ENCODE peak calls at places on chromosome 17, in five cellular contexts. B, W, J, Z and R are unnamed samples.

GRCh38 chr17:82291582-82292250 is 18.2 kb upstream of the CSNK1D start:
- DNase-seq in B (no peak), W (no peak), J (no peak), Z (no peak), R (no peak)

GRCh38 chr17:726331-726919 is 6.0 kb upstream of the TLCD3A start:
- DNase-seq in B (peak), W (no peak), J (no peak), Z (no peak), R (no peak)

GRCh38 chr17:64682261-64683181 is 20.4 kb upstream of the SMURF2 start:
- DNase-seq in B (no peak), W (no peak), J (no peak), Z (peak), R (no peak)

GRCh38 chr17:57308543-57309186 is 52.3 kb downstream of the MSI2 start:
- DNase-seq in B (no peak), W (no peak), J (no peak), Z (no peak), R (no peak)

GRCh38 chr17:81298325-81298990 is 3.4 kb upstream of the SLC38A10 start:
- DNase-seq in B (no peak), W (no peak), J (no peak), Z (no peak), R (no peak)

GRCh38 chr17:48586355-48586924 is 3.6 kb downstream of the HOXB3 start:
- DNase-seq in B (no peak), W (no peak), J (peak), Z (no peak), R (no peak)

GRCh38 chr17:81440511-81441244 is 45.4 kb downstream of the BAHCC1 start:
- DNase-seq in B (peak), W (peak), J (peak), Z (no peak), R (no peak)

GRCh38 chr17:43998552-43998951 is 5.9 kb upstream of the NAGS start:
- DNase-seq in B (no peak), W (no peak), J (no peak), Z (no peak), R (no peak)

GRCh38 chr17:83142619-83143018 is 63.2 kb downstream of the METRNL start:
- DNase-seq in B (no peak), W (no peak), J (no peak), Z (no peak), R (no peak)

GRCh38 chr17:78214016-78214705 is at the start of gene BIRC5:
- DNase-seq in B (peak), W (peak), J (peak), Z (peak), R (peak)

GRCh38 chr17:19418312-19418992 is 7.4 kb downstream of the RNF112 start:
- DNase-seq in B (no peak), W (no peak), J (no peak), Z (peak), R (no peak)

GRCh38 chr17:12859520-12859919 is 70.2 kb downstream of the ARHGAP44 start:
- DNase-seq in B (no peak), W (no peak), J (no peak), Z (peak), R (no peak)

GRCh38 chr17:41959336-41960095 is 7.1 kb upstream of the CNP start:
- DNase-seq in B (peak), W (peak), J (no peak), Z (peak), R (no peak)

GRCh38 chr17:10198509-10199249 is at the start of gene GAS7:
- DNase-seq in B (peak), W (no peak), J (peak), Z (no peak), R (peak)

GRCh38 chr17:80931421-80932265 is 60.0 kb upstream of the CHMP6 start:
- DNase-seq in B (no peak), W (peak), J (no peak), Z (peak), R (no peak)

GRCh38 chr17:15398291-15398690 is 56.9 kb upstream of the TEKT3 start:
- DNase-seq in B (no peak), W (peak), J (no peak), Z (no peak), R (no peak)

GRCh38 chr17:1649844-1650409 is at the start of gene RILP:
- DNase-seq in B (peak), W (no peak), J (no peak), Z (peak), R (peak)

GRCh38 chr17:46895171-46895570 is 27.8 kb upstream of the GOSR2 start:
- DNase-seq in B (no peak), W (no peak), J (no peak), Z (no peak), R (no peak)

GRCh38 chr17:45013021-45013997 is 38.1 kb downstream of the DCAKD start:
- DNase-seq in B (peak), W (peak), J (no peak), Z (no peak), R (no peak)

GRCh38 chr17:81166033-81166472 is at the start of gene AATK:
- DNase-seq in B (no peak), W (no peak), J (no peak), Z (no peak), R (no peak)